ENCODE peak calls at places on chromosomes 13 and 19, in six cellular contexts. H is neural crest cell; P is epithelial cell of proximal tubule; F is GM23338; S is K562; W is activated CD8-positive, alpha-beta T cell treated with anti-CD3 and anti-CD28 coated beads for 36 hours. G is an unnamed sample.
A peak's percentile ranks its signal among the peaks of the same experiment; 100 is the strongest.

GRCh38 chr13:53112522-53112921 is 83.9 kb downstream of the OLFM4 start:
- DNase-seq in H (no peak), P (no peak), F (no peak), S (no peak), W (no peak), G (no peak)

GRCh38 chr13:51906581-51906980 is 44.8 kb downstream of the CCDC70 start:
- DNase-seq in H (no peak), P (no peak), F (no peak), S (no peak), W (no peak), G (no peak)

GRCh38 chr19:15562861-15563260 is 52.2 kb upstream of the CYP4F8 start:
- DNase-seq in H (no peak), P (no peak), F (no peak), S (no peak), W (no peak), G (no peak)

GRCh38 chr13:67230774-67231480 is 791 bp upstream of the PCDH9 start:
- DNase-seq in H (peak; percentile 55), P (no peak), F (peak; percentile 72), S (peak; percentile 41), W (peak; percentile 38), G (peak; percentile 78)

GRCh38 chr13:59623516-59623915 is 540.2 kb downstream of the DIAPH3 start:
- DNase-seq in H (no peak), P (no peak), F (peak; percentile 38), S (no peak), W (no peak), G (no peak)

GRCh38 chr19:48683349-48683748 is 10.5 kb upstream of the NTN5 start:
- DNase-seq in H (no peak), P (no peak), F (no peak), S (no peak), W (peak; percentile 41), G (no peak)

GRCh38 chr19:4497770-4498389 is 20.4 kb downstream of the PLIN4 start:
- DNase-seq in H (no peak), P (no peak), F (no peak), S (no peak), W (no peak), G (no peak)

GRCh38 chr13:44516771-44517170 is 59.4 kb downstream of the TSC22D1 start:
- DNase-seq in H (no peak), P (no peak), F (peak; percentile 60), S (no peak), W (no peak), G (no peak)

GRCh38 chr19:54551293-54551692 is 22.3 kb upstream of the LILRA2 start:
- DNase-seq in H (no peak), P (no peak), F (no peak), S (no peak), W (peak; percentile 38), G (no peak)

GRCh38 chr19:7869453-7869909 is 4.7 kb downstream of the PRR36 start:
- DNase-seq in H (peak; percentile 39), P (no peak), F (peak; percentile 80), S (peak; percentile 76), W (peak; percentile 81), G (peak; percentile 79)

GRCh38 chr13:94660695-94661324 is 51.5 kb downstream of the SOX21 start:
- DNase-seq in H (peak; percentile 12), P (no peak), F (peak; percentile 75), S (peak; percentile 63), W (peak; percentile 39), G (no peak)

GRCh38 chr13:28984825-28985224 is 164.7 kb downstream of the MTUS2 start:
- DNase-seq in H (no peak), P (no peak), F (no peak), S (no peak), W (no peak), G (no peak)

GRCh38 chr19:51566489-51567100 is 4.5 kb upstream of the ZNF175 start:
- DNase-seq in H (no peak), P (no peak), F (no peak), S (peak; percentile 81), W (no peak), G (no peak)

GRCh38 chr13:60467098-60467497 is 70.1 kb downstream of the TDRD3 start:
- DNase-seq in H (no peak), P (no peak), F (no peak), S (no peak), W (no peak), G (no peak)

GRCh38 chr19:31908486-31909255 is 436.7 kb upstream of the ZNF507 start:
- DNase-seq in H (no peak), P (no peak), F (no peak), S (no peak), W (no peak), G (no peak)

GRCh38 chr13:102771298-102772041 is 2.1 kb downstream of the TEX30 start:
- DNase-seq in H (no peak), P (no peak), F (no peak), S (no peak), W (no peak), G (no peak)

GRCh38 chr19:42111384-42111783 is 20.9 kb downstream of the POU2F2 start:
- DNase-seq in H (no peak), P (no peak), F (no peak), S (no peak), W (no peak), G (no peak)

GRCh38 chr19:47550129-47550528 is 22.8 kb downstream of the ZNF541 start:
- DNase-seq in H (no peak), P (no peak), F (no peak), S (no peak), W (no peak), G (no peak)

GRCh38 chr19:29785955-29786589 is 25.7 kb upstream of the CCNE1 start:
- DNase-seq in H (no peak), P (no peak), F (peak; percentile 71), S (peak; percentile 16), W (peak; percentile 35), G (no peak)

GRCh38 chr19:21698215-21698614 is 69.2 kb downstream of the ZNF100 start:
- DNase-seq in H (no peak), P (no peak), F (peak; percentile 74), S (peak; percentile 51), W (no peak), G (no peak)

GRCh38 chr13:67147257-67148218 is 82.6 kb downstream of the PCDH9 start:
- DNase-seq in H (no peak), P (no peak), F (peak; percentile 27), S (peak; percentile 17), W (no peak), G (no peak)

GRCh38 chr13:104143760-104144406 is 1077.7 kb upstream of the SLC10A2 start:
- DNase-seq in H (no peak), P (no peak), F (peak; percentile 25), S (no peak), W (no peak), G (peak; percentile 28)

GRCh38 chr13:75399168-75399878 is 82.6 kb downstream of the TBC1D4 start:
- DNase-seq in H (no peak), P (no peak), F (no peak), S (no peak), W (no peak), G (no peak)

GRCh38 chr13:76017861-76018556 is 381.9 kb downstream of the LMO7 start:
- DNase-seq in H (no peak), P (no peak), F (no peak), S (no peak), W (no peak), G (no peak)

GRCh38 chr13:100876044-100876403 is 201.4 kb upstream of the TMTC4 start:
- DNase-seq in H (no peak), P (no peak), F (no peak), S (no peak), W (no peak), G (no peak)

GRCh38 chr13:44904982-44905381 is 84.3 kb downstream of the NUFIP1 start:
- DNase-seq in H (no peak), P (no peak), F (no peak), S (no peak), W (no peak), G (no peak)

GRCh38 chr19:45446295-45446694 is 21.5 kb upstream of the FOSB start:
- DNase-seq in H (no peak), P (no peak), F (peak; percentile 71), S (peak; percentile 75), W (peak; percentile 42), G (no peak)
- TF ChIP-seq CTCF in H (peak; percentile 42), P (peak; percentile 60), F (peak; percentile 71), S (peak; percentile 46), W (peak; percentile 27), G (no peak)

GRCh38 chr13:23467048-23467931 is 33.8 kb upstream of the SACS start:
- DNase-seq in H (peak; percentile 29), P (no peak), F (no peak), S (no peak), W (no peak), G (no peak)
- TF ChIP-seq CTCF in H (no peak), P (no peak), F (no peak), S (no peak), W (peak; percentile 5), G (no peak)

GRCh38 chr13:30453727-30454126 is 12.0 kb downstream of the HMGB1 start:
- DNase-seq in H (no peak), P (no peak), F (no peak), S (no peak), W (no peak), G (no peak)
- TF ChIP-seq CTCF in H (peak; percentile 43), P (peak; percentile 25), F (peak; percentile 1), S (no peak), W (peak; percentile 34), G (no peak)

GRCh38 chr19:56856822-56857221 is 16.3 kb upstream of the PEG3 start:
- DNase-seq in H (no peak), P (no peak), F (no peak), S (no peak), W (no peak), G (no peak)
- TF ChIP-seq CTCF in H (no peak), P (no peak), F (no peak), S (no peak), W (no peak), G (no peak)